ENCODE peak calls at places on chromosomes 6 and 20, in ten cellular contexts. W is A549, G is stomach, C is adrenal gland, D is body of pancreas, Y is ovary, R is gastrocnemius medialis, F is upper lobe of left lung, X is lower leg skin, K is HepG2. S is an unnamed sample.

GRCh38 chr20:8749986-8750385 is 318.9 kb upstream of the PLCB4 start:
- DNase-seq in W (no peak), G (no peak), C (no peak), D (no peak), Y (no peak), R (no peak), F (no peak), X (no peak), K (no peak), S (no peak)

GRCh38 chr20:10654630-10655029 is 19.2 kb downstream of the JAG1 start:
- DNase-seq in W (no peak), G (peak), C (no peak), D (peak), Y (no peak), R (no peak), F (no peak), X (no peak), K (no peak), S (no peak)

GRCh38 chr20:47675190-47676142 is 109.8 kb downstream of the SULF2 start:
- DNase-seq in W (no peak), G (no peak), C (peak), D (no peak), Y (no peak), R (no peak), F (no peak), X (no peak), K (peak), S (no peak)

GRCh38 chr6:33730611-33731010 is 16.1 kb downstream of the IP6K3 start:
- DNase-seq in W (no peak), G (no peak), C (no peak), D (peak), Y (no peak), R (peak), F (no peak), X (no peak), K (no peak), S (no peak)

GRCh38 chr20:19785173-19785799 is 27.2 kb downstream of the RIN2 start:
- DNase-seq in W (peak), G (no peak), C (no peak), D (no peak), Y (no peak), R (no peak), F (no peak), X (no peak), K (no peak), S (no peak)

GRCh38 chr6:90214966-90215365 is 81.7 kb downstream of the BACH2 start:
- DNase-seq in W (no peak), G (no peak), C (no peak), D (no peak), Y (no peak), R (no peak), F (no peak), X (no peak), K (no peak), S (no peak)

GRCh38 chr6:52351879-52352238 is 10.1 kb upstream of the PAQR8 start:
- DNase-seq in W (no peak), G (no peak), C (no peak), D (no peak), Y (no peak), R (no peak), F (no peak), X (no peak), K (no peak), S (no peak)

GRCh38 chr20:60948230-60948629 is 303.8 kb upstream of the CDH4 start:
- DNase-seq in W (no peak), G (no peak), C (no peak), D (no peak), Y (no peak), R (no peak), F (no peak), X (no peak), K (no peak), S (no peak)

GRCh38 chr6:26576407-26576843 is 20.3 kb upstream of the ABT1 start:
- DNase-seq in W (no peak), G (no peak), C (no peak), D (no peak), Y (no peak), R (no peak), F (no peak), X (no peak), K (no peak), S (no peak)

GRCh38 chr6:19380287-19380686 is 456.9 kb upstream of the ID4 start:
- DNase-seq in W (no peak), G (no peak), C (no peak), D (no peak), Y (no peak), R (no peak), F (no peak), X (no peak), K (no peak), S (no peak)

GRCh38 chr6:156262014-156262413 is 515.2 kb upstream of the ARID1B start:
- DNase-seq in W (no peak), G (no peak), C (no peak), D (no peak), Y (no peak), R (no peak), F (no peak), X (peak), K (no peak), S (no peak)

GRCh38 chr6:52598123-52598823 is 21.4 kb upstream of the TRAM2 start:
- DNase-seq in W (peak), G (peak), C (peak), D (peak), Y (peak), R (peak), F (no peak), X (no peak), K (peak), S (peak)

GRCh38 chr6:34656378-34657036 is 40.1 kb downstream of the ILRUN start:
- DNase-seq in W (no peak), G (peak), C (no peak), D (peak), Y (no peak), R (peak), F (peak), X (no peak), K (peak), S (no peak)

GRCh38 chr6:89488438-89488837 is 55.5 kb downstream of the ANKRD6 start:
- DNase-seq in W (no peak), G (no peak), C (no peak), D (no peak), Y (no peak), R (no peak), F (no peak), X (no peak), K (no peak), S (no peak)

GRCh38 chr20:25470045-25470444 is 62.6 kb downstream of the GINS1 start:
- DNase-seq in W (peak), G (peak), C (no peak), D (peak), Y (no peak), R (no peak), F (no peak), X (no peak), K (peak), S (no peak)

GRCh38 chr6:163565140-163565539 is 150.6 kb downstream of the QKI start:
- DNase-seq in W (no peak), G (no peak), C (no peak), D (no peak), Y (no peak), R (peak), F (no peak), X (no peak), K (no peak), S (no peak)

GRCh38 chr6:99241905-99242534 is 107.5 kb downstream of the FAXC start:
- DNase-seq in W (peak), G (peak), C (no peak), D (no peak), Y (no peak), R (no peak), F (no peak), X (no peak), K (peak), S (no peak)

GRCh38 chr6:3911614-3912336 is 62.6 kb downstream of the FAM50B start:
- DNase-seq in W (peak), G (peak), C (peak), D (peak), Y (peak), R (peak), F (no peak), X (peak), K (peak), S (peak)

GRCh38 chr20:56352656-56353055 is 6.1 kb upstream of the FAM210B start:
- DNase-seq in W (no peak), G (no peak), C (no peak), D (no peak), Y (no peak), R (no peak), F (no peak), X (no peak), K (no peak), S (no peak)

GRCh38 chr6:100203391-100203790 is 209.4 kb upstream of the MCHR2 start:
- DNase-seq in W (peak), G (no peak), C (no peak), D (no peak), Y (no peak), R (no peak), F (no peak), X (no peak), K (no peak), S (no peak)

GRCh38 chr6:42095776-42096541 is 45.6 kb downstream of the TAF8 start:
- DNase-seq in W (peak), G (peak), C (no peak), D (no peak), Y (no peak), R (no peak), F (no peak), X (no peak), K (peak), S (no peak)

GRCh38 chr6:140319209-140319608 is 944.8 kb upstream of the CITED2 start:
- DNase-seq in W (peak), G (no peak), C (no peak), D (no peak), Y (no peak), R (no peak), F (no peak), X (no peak), K (peak), S (no peak)

GRCh38 chr6:2749972-2750600 is 636 bp downstream of the MYLK4 start:
- DNase-seq in W (peak), G (peak), C (peak), D (peak), Y (peak), R (no peak), F (peak), X (peak), K (peak), S (peak)

GRCh38 chr20:39849664-39850063 is 839.4 kb downstream of the MAFB start:
- DNase-seq in W (no peak), G (peak), C (peak), D (peak), Y (peak), R (peak), F (peak), X (peak), K (no peak), S (peak)

GRCh38 chr6:84052204-84052882 is 18.8 kb downstream of the MRAP2 start:
- DNase-seq in W (no peak), G (no peak), C (peak), D (peak), Y (peak), R (peak), F (no peak), X (no peak), K (peak), S (peak)

GRCh38 chr20:48191200-48191599 is 405.9 kb upstream of the SULF2 start:
- DNase-seq in W (no peak), G (no peak), C (no peak), D (no peak), Y (no peak), R (no peak), F (no peak), X (no peak), K (no peak), S (no peak)

DNA sequence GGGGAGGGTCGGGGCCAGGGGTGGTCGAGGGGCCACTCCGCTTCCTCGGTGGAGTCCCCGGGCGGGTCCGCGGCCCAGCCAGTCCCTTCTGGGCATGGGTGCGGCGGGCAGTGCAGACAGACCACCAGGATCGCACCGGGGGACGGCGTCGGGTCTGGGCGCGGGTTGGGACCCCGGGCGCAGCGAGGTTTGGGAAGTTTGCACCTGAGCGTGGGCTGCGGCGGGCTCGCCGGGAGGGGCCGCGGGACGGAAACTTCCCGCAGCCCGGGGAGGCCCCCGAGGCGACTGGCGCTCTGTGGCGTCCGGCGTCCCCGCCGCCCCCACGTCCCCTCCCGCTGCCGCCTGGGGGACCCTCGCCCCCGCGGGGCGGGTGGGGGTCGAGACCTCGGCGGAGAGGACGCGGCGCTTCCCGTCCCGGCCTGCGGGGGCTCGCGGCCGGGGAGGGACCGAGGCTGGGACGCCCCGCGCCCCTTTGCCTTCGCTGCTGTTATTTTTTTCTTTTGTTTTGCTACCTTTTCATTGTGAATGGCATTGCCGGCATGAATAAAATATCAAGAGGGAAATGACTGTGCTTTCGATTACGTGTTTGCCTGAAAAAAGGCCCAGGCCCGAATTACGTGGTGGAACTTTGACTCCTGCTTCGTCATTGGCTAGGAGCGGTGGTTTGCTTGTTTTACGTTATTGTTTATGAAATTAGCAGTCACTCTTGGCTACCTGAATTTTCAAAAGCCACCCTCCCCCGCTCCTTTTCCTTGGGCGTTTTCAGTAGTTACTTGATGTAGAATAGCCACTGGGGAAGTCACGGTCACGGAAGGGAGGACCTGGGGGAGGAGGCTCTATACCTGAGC is 701 bp downstream of the SNX9 start:
- DNase-seq in W (peak), G (peak), C (peak), D (peak), Y (peak), R (peak), F (peak), X (peak), K (peak), S (peak)
- TF ChIP-seq POLR2A in W (no peak), G (no peak), C (peak), D (peak), Y (no peak), R (peak), F (no peak), X (no peak), K (no peak), S (peak)

GRCh38 chr6:31658158-31658688 is 2.4 kb downstream of the C6orf47 start:
- DNase-seq in W (no peak), G (no peak), C (no peak), D (no peak), Y (no peak), R (no peak), F (no peak), X (no peak), K (no peak), S (no peak)

GRCh38 chr6:31660224-31660997 is at the start of gene C6orf47:
- DNase-seq in W (peak), G (peak), C (peak), D (peak), Y (peak), R (peak), F (peak), X (peak), K (peak), S (peak)

GRCh38 chr6:31657406-31658157 is 1.9 kb downstream of the APOM start:
- DNase-seq in W (no peak), G (no peak), C (no peak), D (no peak), Y (no peak), R (no peak), F (no peak), X (no peak), K (no peak), S (no peak)

GRCh38 chr6:31659649-31660223 is 842 bp downstream of the C6orf47 start:
- DNase-seq in W (no peak), G (no peak), C (peak), D (no peak), Y (no peak), R (no peak), F (peak), X (no peak), K (no peak), S (no peak)

GRCh38 chr6:31658983-31659648 is 1.5 kb downstream of the C6orf47 start:
- DNase-seq in W (no peak), G (no peak), C (no peak), D (no peak), Y (no peak), R (no peak), F (no peak), X (no peak), K (no peak), S (no peak)
- TF ChIP-seq POLR2A in W (no peak), G (no peak), C (no peak), D (no peak), Y (no peak), R (no peak), F (no peak), X (no peak), K (no peak), S (no peak)

DNA sequence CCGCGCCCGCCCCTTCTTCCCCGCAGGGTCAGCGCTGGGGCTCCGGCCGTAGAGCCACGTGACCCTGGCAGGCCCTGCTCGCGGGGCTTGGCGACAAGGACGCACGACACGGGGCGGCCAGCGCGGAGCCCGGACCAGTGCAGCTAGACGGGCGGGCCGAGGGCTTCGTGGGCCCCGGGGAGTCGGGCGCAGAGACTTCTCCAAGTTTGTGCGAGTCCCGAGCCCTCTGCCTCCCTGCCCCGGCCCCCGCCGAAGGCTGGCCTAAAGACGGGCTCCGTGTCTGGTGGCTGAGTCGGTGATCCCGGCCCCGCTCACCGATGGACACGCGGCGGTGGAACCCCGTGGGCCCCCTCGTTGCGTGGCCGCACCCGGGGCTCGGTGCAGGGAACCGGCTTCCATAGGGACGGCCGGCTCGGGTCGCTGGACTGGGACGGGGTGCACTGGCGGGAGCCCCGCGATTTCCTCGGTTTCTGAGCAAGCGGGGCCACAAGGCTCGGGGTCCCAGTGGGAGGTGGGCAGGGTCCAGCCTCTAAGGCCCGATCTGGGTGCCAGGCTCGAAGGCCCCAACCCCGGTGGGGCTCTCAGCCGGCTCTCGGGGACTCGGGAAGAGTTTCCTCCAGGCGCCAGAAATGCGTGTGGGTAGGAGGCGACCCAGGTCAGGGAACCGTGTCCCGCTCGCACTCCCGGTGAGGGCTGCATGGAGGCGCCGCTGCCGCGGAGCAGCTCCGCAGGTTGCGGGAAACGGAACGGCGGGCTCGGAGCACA is 461 bp upstream of the GATA5 start:
- DNase-seq in W (peak), G (peak), C (peak), D (no peak), Y (no peak), R (no peak), F (no peak), X (no peak), K (no peak), S (peak)
- TF ChIP-seq POLR2A in W (peak), G (no peak), C (peak), D (no peak), Y (no peak), R (no peak), F (no peak), X (no peak), K (no peak), S (no peak)

GRCh38 chr6:159726918-159727716 is at the start of gene WTAP:
- DNase-seq in W (peak), G (peak), C (peak), D (peak), Y (peak), R (peak), F (peak), X (peak), K (peak), S (peak)

GRCh38 chr6:159727717-159728440 is 573 bp downstream of the WTAP start:
- DNase-seq in W (no peak), G (no peak), C (peak), D (no peak), Y (no peak), R (no peak), F (no peak), X (no peak), K (peak), S (no peak)

GRCh38 chr6:159728552-159728951 is 1.2 kb downstream of the WTAP start:
- DNase-seq in W (no peak), G (no peak), C (no peak), D (no peak), Y (no peak), R (no peak), F (no peak), X (no peak), K (no peak), S (no peak)

GRCh38 chr6:159730277-159730676 is 3.0 kb downstream of the WTAP start:
- DNase-seq in W (no peak), G (no peak), C (no peak), D (no peak), Y (no peak), R (no peak), F (no peak), X (no peak), K (no peak), S (no peak)

GRCh38 chr6:159729598-159729997 is 2.3 kb downstream of the WTAP start:
- DNase-seq in W (no peak), G (no peak), C (no peak), D (no peak), Y (no peak), R (peak), F (no peak), X (no peak), K (no peak), S (no peak)
- TF ChIP-seq POLR2A in W (no peak), G (no peak), C (no peak), D (no peak), Y (no peak), R (no peak), F (no peak), X (no peak), K (no peak), S (no peak)